ENCODE peak calls at places on chromosome 11, in eight cellular contexts. S is AG04450; H is left ventricle myocardium inferior; P is PC-3; Y is psoas muscle; B is pancreas; E is CD8-positive, alpha-beta memory T cell; V is HFF-Myc. U is an unnamed sample.

GRCh38 chr11:74037309-74037708 is 28.4 kb upstream of the UCP3 start:
- DNase-seq in H (no peak), E (no peak), P (peak), Y (no peak), S (no peak), B (no peak), V (no peak), U (peak)

GRCh38 chr11:43573233-43573632 is 107.3 kb upstream of the HSD17B12 start:
- DNase-seq in P (peak), H (no peak), V (no peak), S (no peak), B (no peak), Y (no peak), E (no peak), U (no peak)

GRCh38 chr11:19380375-19380774 is 139.6 kb upstream of the E2F8 start:
- DNase-seq in E (no peak), S (no peak), Y (peak), B (no peak), H (no peak), V (peak), P (peak), U (no peak)

GRCh38 chr11:104198576-104198975 is 34.6 kb upstream of the PDGFD start:
- DNase-seq in H (no peak), V (no peak), Y (no peak), B (no peak), E (no peak), S (no peak), P (no peak), U (no peak)

GRCh38 chr11:61279934-61280656 is 15.0 kb downstream of the VWCE start:
- DNase-seq in H (no peak), E (no peak), B (no peak), Y (no peak), S (no peak), V (no peak), P (peak), U (peak)

GRCh38 chr11:119983816-119984215 is 154.1 kb downstream of the TRIM29 start:
- DNase-seq in P (no peak), V (no peak), B (no peak), E (no peak), Y (no peak), H (no peak), S (no peak), U (no peak)

GRCh38 chr11:12243511-12243910 is 133.1 kb downstream of the MICAL2 start:
- DNase-seq in S (no peak), E (no peak), H (no peak), P (no peak), B (no peak), Y (no peak), V (no peak), U (no peak)

GRCh38 chr11:133845413-133845812 is at the start of gene SPATA19:
- DNase-seq in B (no peak), Y (no peak), S (no peak), P (no peak), E (no peak), H (no peak), V (no peak), U (no peak)

GRCh38 chr11:65310756-65311155 is 3.9 kb upstream of the CDC42EP2 start:
- DNase-seq in Y (peak), E (no peak), S (no peak), H (peak), V (no peak), P (no peak), B (no peak), U (no peak)

GRCh38 chr11:34805937-34806336 is 110.2 kb downstream of the APIP start:
- DNase-seq in H (no peak), E (no peak), Y (no peak), P (no peak), B (no peak), S (no peak), V (no peak), U (no peak)

GRCh38 chr11:104813532-104813931 is 84.7 kb downstream of the CASP12 start:
- DNase-seq in Y (no peak), P (no peak), V (no peak), S (no peak), E (no peak), B (no peak), H (no peak), U (no peak)

DNA sequence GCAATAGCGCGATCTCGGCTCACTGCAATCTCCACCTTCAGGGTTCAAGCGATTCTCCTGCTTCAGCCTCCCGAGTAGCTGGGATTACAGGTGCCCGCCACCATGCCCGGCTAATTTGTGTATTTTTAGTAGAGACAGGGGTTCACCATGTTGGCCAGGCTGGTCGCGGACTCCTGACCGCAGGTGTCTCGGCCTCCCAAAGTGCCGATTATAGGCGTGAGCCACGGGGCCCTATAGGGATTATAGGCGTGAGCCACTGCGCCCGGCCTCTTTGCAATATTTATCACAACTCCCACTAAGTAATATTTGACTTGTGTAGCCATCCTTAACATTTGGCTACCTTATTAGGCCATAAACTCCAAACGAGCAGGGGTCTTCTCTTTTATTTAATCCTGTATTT is 879 bp upstream of the CUL5 start:
- DNase-seq in Y (no peak), E (no peak), B (no peak), S (no peak), H (no peak), V (no peak), P (no peak), U (peak)
- H3K4me3 ChIP-seq in Y (no peak), E (no peak), B (no peak), S (no peak), H (no peak), V (no peak), P (no peak), U (no peak)

GRCh38 chr11:46643531-46643930 is 26.2 kb downstream of the ATG13 start:
- DNase-seq in P (no peak), V (no peak), B (no peak), Y (no peak), S (no peak), H (no peak), E (no peak), U (no peak)

GRCh38 chr11:46643986-46644385 is 26.6 kb downstream of the ATG13 start:
- DNase-seq in S (no peak), V (no peak), Y (no peak), P (no peak), B (no peak), H (no peak), E (no peak), U (no peak)

DNA sequence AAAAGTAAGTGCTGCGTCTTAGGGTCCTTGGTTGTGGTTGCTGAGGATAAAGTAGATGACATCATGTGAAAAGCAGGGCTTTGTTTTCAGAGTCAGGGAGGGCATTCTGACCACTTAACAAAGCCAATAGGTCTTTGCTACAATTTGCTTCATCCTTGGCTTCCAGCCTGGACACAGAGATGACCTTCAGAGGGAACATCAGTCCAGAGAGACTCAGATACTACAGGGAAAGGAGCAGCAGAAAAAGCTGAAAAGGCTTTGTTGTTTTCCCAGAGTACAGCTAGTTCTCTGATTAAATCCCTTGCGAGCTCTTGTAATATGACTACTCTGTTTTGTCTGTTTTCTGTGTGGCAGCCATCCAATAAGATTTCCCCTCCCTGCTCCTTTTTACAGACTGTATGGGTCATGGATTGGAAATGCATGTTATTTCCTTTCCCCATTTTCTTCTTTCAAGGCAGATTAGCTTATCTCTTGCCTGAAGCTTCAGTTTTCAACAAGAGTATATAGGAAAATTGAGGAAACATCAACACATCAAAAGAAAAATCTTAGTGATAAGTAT is 31.9 kb downstream of the ATG13 start:
- DNase-seq in B (no peak), E (no peak), H (peak), S (peak), P (peak), Y (peak), V (peak), U (no peak)
- H3K4me3 ChIP-seq in B (no peak), E (no peak), H (no peak), S (peak), P (no peak), Y (no peak), V (no peak), U (no peak)

GRCh38 chr11:132620423-132620822 is 911.9 kb downstream of the OPCML start:
- DNase-seq in E (no peak), P (no peak), Y (no peak), S (no peak), V (no peak), H (no peak), B (no peak), U (no peak)
- H3K4me3 ChIP-seq in E (no peak), P (no peak), Y (no peak), S (no peak), V (no peak), H (no peak), B (no peak), U (no peak)

DNA sequence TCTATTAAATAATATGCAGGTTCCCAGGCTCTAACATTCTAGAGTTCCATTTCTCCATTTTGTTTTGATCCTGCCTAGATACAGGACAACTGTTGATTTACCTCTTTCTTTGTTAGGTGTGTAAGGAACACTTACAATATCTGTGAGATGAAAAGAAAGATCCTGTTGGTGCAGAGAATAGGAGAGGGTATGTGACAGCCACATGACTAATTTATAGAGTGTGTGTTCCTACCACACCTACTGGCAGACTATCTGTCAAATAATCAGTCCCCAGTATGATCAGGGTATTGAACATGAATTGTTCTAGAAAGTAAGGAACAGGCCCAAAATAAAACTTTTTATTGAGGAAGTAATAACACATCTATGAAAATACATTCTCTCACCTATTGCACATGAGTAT is 10.2 kb downstream of the MMP10 start:
- DNase-seq in Y (no peak), P (peak), S (no peak), H (no peak), B (no peak), V (no peak), E (no peak), U (no peak)
- H3K4me3 ChIP-seq in Y (no peak), P (no peak), S (no peak), H (no peak), B (no peak), V (no peak), E (no peak), U (no peak)

DNA sequence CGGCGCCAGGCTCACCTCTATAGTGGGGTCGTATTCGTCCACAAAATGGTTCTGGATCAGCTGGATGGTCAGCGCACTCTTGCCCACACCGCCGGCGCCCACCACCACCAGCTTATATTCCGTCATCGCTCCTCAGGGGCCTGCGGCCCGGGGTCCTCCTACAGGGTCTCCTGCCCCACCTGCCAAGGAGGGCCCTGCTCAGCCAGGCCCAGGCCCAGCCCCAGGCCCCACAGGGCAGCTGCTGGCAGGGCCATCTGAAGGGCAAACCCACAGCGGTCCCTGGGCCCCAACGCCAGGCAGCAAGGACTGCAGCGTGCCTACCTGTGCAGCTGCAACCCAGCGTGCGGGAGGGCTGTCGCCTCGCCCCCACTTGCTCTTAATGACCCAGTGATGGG is 1.2 kb downstream of the HRAS start:
- DNase-seq in S (no peak), V (no peak), B (no peak), H (no peak), P (no peak), E (no peak), Y (no peak), U (no peak)
- H3K4me3 ChIP-seq in S (peak), V (peak), B (peak), H (peak), P (peak), E (peak), Y (peak), U (peak)

GRCh38 chr11:123357990-123358827 is 71.9 kb upstream of the GRAMD1B start:
- DNase-seq in Y (no peak), S (no peak), P (peak), H (peak), B (peak), V (no peak), E (peak), U (peak)
- H3K4me3 ChIP-seq in Y (peak), S (peak), P (peak), H (peak), B (no peak), V (peak), E (peak), U (peak)

GRCh38 chr11:57349491-57350274 is 11.5 kb downstream of the P2RX3 start:
- DNase-seq in E (peak), P (peak), H (peak), Y (peak), S (no peak), V (no peak), B (peak), U (peak)
- H3K4me3 ChIP-seq in E (no peak), P (no peak), H (peak), Y (no peak), S (no peak), V (no peak), B (no peak), U (no peak)

DNA sequence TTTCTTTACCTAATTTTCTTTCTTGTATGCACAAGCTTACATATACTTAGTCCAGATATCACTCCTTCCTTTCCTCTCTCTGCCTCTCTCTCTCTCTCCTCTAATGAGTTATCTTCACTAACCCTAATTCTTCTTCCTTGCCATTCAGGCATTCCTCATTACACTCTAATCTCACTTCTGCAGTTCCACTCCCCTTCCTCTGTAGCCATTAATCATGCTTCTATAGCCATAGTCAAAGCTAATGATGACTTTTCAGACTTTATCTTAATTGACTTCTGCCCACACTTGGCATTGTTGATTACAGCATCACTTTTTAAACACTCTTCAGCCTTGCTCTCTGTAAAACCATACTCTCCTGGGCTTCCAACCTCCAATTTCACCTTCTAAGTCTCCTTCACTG is 35.3 kb upstream of the SC5D start:
- DNase-seq in H (no peak), V (no peak), E (no peak), Y (no peak), S (no peak), B (no peak), P (no peak), U (no peak)
- H3K4me3 ChIP-seq in H (no peak), V (no peak), E (no peak), Y (no peak), S (no peak), B (no peak), P (no peak), U (no peak)

GRCh38 chr11:10770626-10771254 is 19.7 kb downstream of the CTR9 start:
- DNase-seq in V (peak), E (no peak), P (peak), B (no peak), Y (peak), H (peak), S (no peak), U (no peak)
- H3K4me3 ChIP-seq in V (no peak), E (no peak), P (no peak), B (no peak), Y (no peak), H (no peak), S (no peak), U (no peak)

U was measured in kidney.